ENCODE peak calls at places on chromosomes 12 and 14, in five cellular contexts. Q, I, H, P and C are unnamed samples.
A peak's percentile ranks its signal among the peaks of the same experiment; 100 is the strongest.

GRCh38 chr14:62420853-62421252 is 624.4 kb downstream of the KCNH5 start:
- DNase-seq in Q (no peak), I (no peak), H (no peak), P (no peak), C (no peak)

GRCh38 chr12:24918596-24918995 is 30.3 kb downstream of the BCAT1 start:
- DNase-seq in I (no peak), H (no peak), P (no peak), Q (no peak), C (no peak)

GRCh38 chr14:71382315-71382714 is 475.1 kb downstream of the PCNX1 start:
- DNase-seq in Q (no peak), H (no peak), P (no peak), I (no peak), C (no peak)

GRCh38 chr12:43835656-43836454 is at the start of gene TMEM117:
- DNase-seq in I (peak; percentile 74), Q (peak; percentile 39), P (peak; percentile 50), H (peak; percentile 64), C (peak; percentile 49)

GRCh38 chr12:5584776-5585560 is 153.1 kb downstream of the NTF3 start:
- DNase-seq in Q (no peak), H (no peak), I (no peak), P (no peak), C (no peak)

GRCh38 chr14:103862393-103862782 is 15.0 kb upstream of the PPP1R13B start:
- DNase-seq in P (no peak), H (no peak), Q (no peak), I (no peak), C (no peak)

GRCh38 chr12:26402648-26403047 is 207.3 kb downstream of the SSPN start:
- DNase-seq in P (no peak), Q (peak; percentile 71), I (no peak), H (no peak), C (no peak)

GRCh38 chr14:45891417-45892080 is 638.5 kb upstream of the MIS18BP1 start:
- DNase-seq in I (no peak), P (no peak), Q (no peak), H (no peak), C (no peak)

GRCh38 chr12:49253033-49253623 is 11.8 kb upstream of the TUBA1C start:
- DNase-seq in Q (no peak), H (no peak), I (peak; percentile 88), P (no peak), C (no peak)

GRCh38 chr14:72291908-72292688 is 359.9 kb downstream of the RGS6 start:
- DNase-seq in Q (no peak), H (no peak), P (no peak), I (peak; percentile 65), C (no peak)

GRCh38 chr14:96634481-96634880 is 132.3 kb downstream of the PAPOLA start:
- DNase-seq in P (no peak), I (no peak), Q (peak; percentile 7), H (no peak), C (no peak)

GRCh38 chr12:76777765-76778216 is 13.9 kb downstream of the ZDHHC17 start:
- DNase-seq in Q (no peak), P (no peak), H (no peak), I (no peak), C (no peak)

GRCh38 chr12:3218846-3219632 is 141.9 kb downstream of the TSPAN9 start:
- DNase-seq in P (no peak), H (no peak), I (no peak), Q (no peak), C (no peak)